ENCODE peak calls at places on chromosomes 13 and 19, in four cellular contexts. I is HL-60, R is K562, Y is GM12878. F is an unnamed sample.

GRCh38 chr19:8161135-8161646 is 11.8 kb upstream of the FBN3 start:
- DNase-seq in R (peak; percentile 68), Y (peak; percentile 39), I (no peak), F (no peak)

GRCh38 chr13:96492758-96493157 is 402.9 kb downstream of the HS6ST3 start:
- DNase-seq in Y (no peak), R (no peak), I (no peak), F (no peak)

GRCh38 chr19:49145485-49146407 is 9.4 kb downstream of the HRC start:
- DNase-seq in I (peak; percentile 67), R (peak; percentile 78), Y (peak; percentile 13), F (peak; percentile 72)

GRCh38 chr13:94722596-94722995 is 10.3 kb upstream of the SOX21 start:
- DNase-seq in R (no peak), I (no peak), Y (no peak), F (no peak)

GRCh38 chr19:57302727-57303401 is 17.4 kb upstream of the ZNF543 start:
- DNase-seq in Y (no peak), R (no peak), I (no peak), F (no peak)

GRCh38 chr13:30748717-30749116 is 13.4 kb downstream of the ALOX5AP start:
- DNase-seq in R (no peak), I (no peak), Y (no peak), F (no peak)

GRCh38 chr13:95784161-95784880 is 107.4 kb downstream of the DNAJC3 start:
- DNase-seq in R (no peak), Y (no peak), I (no peak), F (no peak)

GRCh38 chr13:26017932-26018690 is 33.7 kb downstream of the SHISA2 start:
- DNase-seq in I (no peak), R (no peak), Y (no peak), F (no peak)

GRCh38 chr19:47239152-47239551 is 8.2 kb upstream of the BBC3 start:
- DNase-seq in R (no peak), Y (no peak), I (no peak), F (no peak)

GRCh38 chr19:14149509-14149994 is 13.2 kb upstream of the ASF1B start:
- DNase-seq in R (no peak), Y (no peak), I (no peak), F (peak; percentile 64)

GRCh38 chr19:19404879-19405860 is at the start of gene GATAD2A:
- DNase-seq in R (peak; percentile 89), Y (peak; percentile 44), I (peak; percentile 86), F (peak; percentile 74)

GRCh38 chr19:32269831-32270230 is 75.6 kb upstream of the ZNF507 start:
- DNase-seq in I (peak; percentile 19), Y (no peak), R (no peak), F (no peak)

GRCh38 chr19:32164384-32164992 is 180.9 kb upstream of the ZNF507 start:
- DNase-seq in I (no peak), R (no peak), Y (no peak), F (no peak)

GRCh38 chr13:45870232-45870631 is 18.7 kb upstream of the SIAH3 start:
- DNase-seq in I (no peak), Y (no peak), R (no peak), F (no peak)

GRCh38 chr13:33743438-33744368 is 74.2 kb upstream of the RFC3 start:
- DNase-seq in Y (peak; percentile 80), R (no peak), I (peak; percentile 55), F (no peak)

GRCh38 chr13:50588736-50589135 is 254.8 kb downstream of the DLEU7 start:
- DNase-seq in Y (no peak), R (no peak), I (no peak), F (no peak)

GRCh38 chr13:39788097-39788496 is 132.6 kb downstream of the COG6 start:
- DNase-seq in R (no peak), I (no peak), Y (no peak), F (no peak)

GRCh38 chr13:39786091-39786490 is 130.6 kb downstream of the COG6 start:
- DNase-seq in I (no peak), Y (no peak), R (no peak), F (no peak)

GRCh38 chr13:39789451-39789850 is 134.0 kb downstream of the COG6 start:
- DNase-seq in Y (no peak), I (no peak), R (no peak), F (no peak)

GRCh38 chr13:39784347-39784746 is 128.9 kb downstream of the COG6 start:
- DNase-seq in I (no peak), R (no peak), Y (no peak), F (no peak)

DNA sequence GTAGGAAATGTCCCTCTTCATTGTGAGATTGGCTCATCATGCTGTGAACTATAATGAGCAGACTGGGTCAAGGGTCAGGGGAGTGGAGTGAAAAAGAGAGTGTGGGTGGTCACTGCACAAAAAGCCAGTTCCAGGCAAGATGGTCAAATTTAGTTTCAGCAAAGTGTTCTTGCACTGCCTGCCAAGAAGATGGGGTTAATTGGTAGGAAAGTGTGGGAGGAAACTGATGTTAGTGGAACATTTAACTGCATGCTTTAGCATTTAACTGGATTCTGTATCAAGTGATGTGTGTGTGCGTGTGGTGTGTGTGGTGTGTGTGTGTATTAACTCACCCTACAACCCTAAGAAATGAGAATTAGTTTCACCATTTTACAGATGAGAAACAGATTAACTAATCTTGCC is 131.6 kb downstream of the COG6 start:
- DNase-seq in R (no peak), Y (no peak), I (no peak), F (no peak)
- TF ChIP-seq POLR2AphosphoS5 in R (no peak), Y (no peak), I (no peak), F (no peak)

GRCh38 chr19:18292460-18292809 is 11.0 kb upstream of the JUND start:
- DNase-seq in R (no peak), Y (no peak), I (peak; percentile 54), F (no peak)

GRCh38 chr19:18291590-18292459 is 10.4 kb upstream of the JUND start:
- DNase-seq in I (peak; percentile 96), R (peak; percentile 88), Y (no peak), F (peak; percentile 90)

GRCh38 chr19:18289471-18290066 is 8.1 kb upstream of the JUND start:
- DNase-seq in Y (no peak), I (no peak), R (no peak), F (no peak)

GRCh38 chr19:18291019-18291524 is 9.7 kb upstream of the JUND start:
- DNase-seq in R (no peak), Y (no peak), I (no peak), F (no peak)

GRCh38 chr19:18290250-18291018 is 9.0 kb upstream of the JUND start:
- DNase-seq in R (no peak), I (peak; percentile 79), Y (peak; percentile 79), F (no peak)
- TF ChIP-seq SPI1 in R (no peak), I (no peak), Y (no peak), F (no peak)

GRCh38 chr19:1245884-1246816 is 2.2 kb upstream of the MIDN start:
- DNase-seq in Y (no peak), I (no peak), R (no peak), F (no peak)
- TF ChIP-seq POLR2AphosphoS5 in Y (no peak), I (peak; percentile 45), R (no peak), F (no peak)

DNA sequence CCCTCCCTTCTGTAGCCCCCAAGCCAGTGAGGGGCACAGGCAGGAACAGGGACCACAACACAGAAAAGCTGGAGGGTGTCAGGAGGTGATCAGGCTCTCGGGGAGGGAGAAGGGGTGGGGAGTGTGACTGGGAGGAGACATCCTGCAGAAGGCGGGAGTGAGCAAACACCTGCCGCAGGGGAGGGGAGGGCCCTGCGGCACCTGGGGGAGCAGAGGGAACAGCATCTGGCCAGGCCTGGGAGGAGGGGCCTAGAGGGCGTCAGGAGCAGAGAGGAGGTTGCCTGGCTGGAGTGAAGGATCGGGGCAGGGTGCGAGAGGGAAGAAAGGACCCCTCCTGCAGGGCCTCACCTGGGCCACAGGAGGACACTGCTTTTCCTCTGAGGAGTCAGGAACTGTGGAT is 4.2 kb downstream of the KLK3 start:
- DNase-seq in R (no peak), Y (no peak), I (no peak), F (no peak)
- TF ChIP-seq SPI1 in R (no peak), Y (no peak), I (no peak), F (no peak)

DNA sequence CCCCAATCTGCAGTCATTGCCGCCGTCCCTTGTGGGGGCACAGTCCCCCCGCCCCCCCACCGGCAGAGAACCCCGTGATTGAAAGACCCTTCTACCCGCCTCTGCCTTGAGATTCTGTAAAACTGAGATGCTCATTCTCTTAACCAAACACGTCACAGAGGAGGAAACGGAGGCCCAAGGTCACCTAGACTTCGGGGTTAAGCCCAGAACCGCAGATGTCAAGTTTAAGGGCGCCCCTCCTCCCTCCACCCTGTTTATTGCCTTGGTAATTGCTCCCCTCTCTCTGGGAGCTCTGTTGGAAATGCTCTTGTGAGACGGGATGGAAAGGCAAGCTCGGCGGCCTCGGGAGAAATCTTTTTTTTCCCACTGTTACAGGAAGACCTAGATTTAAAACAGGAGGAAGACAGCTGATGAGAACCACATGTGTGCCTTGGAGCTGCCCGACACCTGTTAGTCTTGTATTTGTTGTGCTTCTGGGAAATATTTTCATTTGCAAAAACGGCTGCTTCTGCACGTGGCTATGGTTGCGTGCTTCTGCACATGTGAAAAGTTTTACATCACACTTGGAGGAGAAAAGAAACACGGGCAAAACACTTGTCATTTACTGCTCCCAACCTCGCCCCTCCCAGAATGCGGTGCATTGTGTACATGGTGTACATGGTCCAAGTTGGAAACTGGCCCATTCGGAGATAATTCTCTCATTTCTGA is 1.1 kb upstream of the MED26 start:
- DNase-seq in I (peak; percentile 49), Y (peak; percentile 33), R (no peak), F (no peak)
- TF ChIP-seq POLR2AphosphoS5 in I (no peak), Y (peak; percentile 6), R (peak; percentile 5), F (peak; percentile 46)

GRCh38 chr13:62243146-62243545 is 827.5 kb upstream of the PCDH20 start:
- DNase-seq in I (no peak), Y (no peak), R (no peak), F (no peak)
- TF ChIP-seq SPI1 in I (no peak), Y (no peak), R (no peak), F (no peak)

DNA sequence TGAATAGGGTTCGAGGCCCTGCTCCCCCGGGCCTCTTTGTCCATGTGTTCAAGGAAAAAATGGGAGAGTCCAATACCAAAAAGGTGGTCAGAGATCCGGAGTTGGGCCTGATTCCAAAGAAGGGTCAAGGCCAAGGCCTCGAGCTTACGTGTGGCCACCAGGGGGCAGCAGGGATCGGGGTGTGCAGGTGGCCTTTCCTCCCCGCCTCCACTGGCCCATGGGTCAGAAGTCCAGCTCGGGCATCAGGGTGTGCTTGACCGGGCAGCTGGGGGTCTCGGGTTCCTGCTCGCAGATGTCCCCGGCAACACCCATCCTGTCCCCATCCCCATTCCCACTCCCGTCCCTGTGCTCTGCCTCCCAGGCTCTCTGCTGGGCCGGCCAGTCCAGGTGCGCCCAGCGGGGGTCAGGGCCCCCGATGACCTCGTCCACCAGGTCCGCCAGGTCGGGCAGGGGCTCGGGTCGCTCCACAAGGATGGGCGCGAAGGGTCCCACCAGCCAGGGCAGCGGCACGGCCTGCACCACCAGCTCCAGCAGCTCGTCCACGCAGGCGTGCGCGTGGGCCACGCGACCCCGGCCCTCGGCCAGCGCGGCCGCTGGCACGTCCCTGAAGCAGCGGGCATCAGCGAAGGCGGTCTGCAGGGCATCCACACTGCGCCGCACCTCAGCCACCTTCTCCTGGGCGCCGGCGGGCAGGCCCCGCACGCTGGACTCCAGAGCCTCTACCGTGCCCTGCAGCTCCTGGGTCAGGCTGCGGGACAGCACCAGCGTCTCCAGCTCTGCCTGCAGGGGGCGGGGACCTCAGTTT is 5.2 kb upstream of the PLIN4 start:
- DNase-seq in I (peak; percentile 29), R (peak; percentile 83), Y (no peak), F (no peak)
- TF ChIP-seq POLR2AphosphoS5 in I (no peak), R (no peak), Y (no peak), F (no peak)